ENCODE peak calls at places on chromosomes 6 and 20, in nine cellular contexts. One of them, this sample, is unnamed.

GRCh38 chr20:3777381-3777725 is 3.9 kb downstream of the SPEF1 start:
- DNase-seq in fibroblast of mammary gland: no peak
- DNase-seq in SJSA1: no peak
- DNase-seq in heart right ventricle: no peak
- DNase-seq in psoas muscle: no peak
- DNase-seq in cardiac fibroblast: no peak
- DNase-seq in retinal pigment epithelial cell: no peak
- DNase-seq in esophagus muscularis mucosa: no peak
- DNase-seq in cardiac muscle cell: no peak
- DNase-seq in this sample: no peak

GRCh38 chr6:47663462-47664216 is 34.7 kb upstream of the ADGRF4 start:
- DNase-seq in fibroblast of mammary gland: no peak
- DNase-seq in SJSA1: no peak
- DNase-seq in heart right ventricle: no peak
- DNase-seq in psoas muscle: no peak
- DNase-seq in cardiac fibroblast: no peak
- DNase-seq in retinal pigment epithelial cell: peak
- DNase-seq in esophagus muscularis mucosa: peak
- DNase-seq in cardiac muscle cell: no peak
- DNase-seq in this sample: peak

GRCh38 chr20:25058797-25059486 is 1.0 kb upstream of the ACSS1 start:
- DNase-seq in fibroblast of mammary gland: no peak
- DNase-seq in SJSA1: peak
- DNase-seq in heart right ventricle: no peak
- DNase-seq in psoas muscle: no peak
- DNase-seq in cardiac fibroblast: peak
- DNase-seq in retinal pigment epithelial cell: no peak
- DNase-seq in esophagus muscularis mucosa: no peak
- DNase-seq in cardiac muscle cell: no peak
- DNase-seq in this sample: peak

GRCh38 chr6:3749991-3750323 is 1.6 kb downstream of the PXDC1 start:
- DNase-seq in fibroblast of mammary gland: peak
- DNase-seq in SJSA1: peak
- DNase-seq in heart right ventricle: no peak
- DNase-seq in psoas muscle: peak
- DNase-seq in cardiac fibroblast: peak
- DNase-seq in retinal pigment epithelial cell: peak
- DNase-seq in esophagus muscularis mucosa: no peak
- DNase-seq in cardiac muscle cell: no peak
- DNase-seq in this sample: no peak

GRCh38 chr20:40562031-40562430 is 127.0 kb downstream of the MAFB start:
- DNase-seq in fibroblast of mammary gland: peak
- DNase-seq in SJSA1: no peak
- DNase-seq in heart right ventricle: no peak
- DNase-seq in psoas muscle: no peak
- DNase-seq in cardiac fibroblast: no peak
- DNase-seq in retinal pigment epithelial cell: no peak
- DNase-seq in esophagus muscularis mucosa: no peak
- DNase-seq in cardiac muscle cell: no peak
- DNase-seq in this sample: no peak

GRCh38 chr20:56573989-56574388 is 40.9 kb downstream of the FAM209B start:
- DNase-seq in fibroblast of mammary gland: no peak
- DNase-seq in SJSA1: no peak
- DNase-seq in heart right ventricle: no peak
- DNase-seq in psoas muscle: no peak
- DNase-seq in cardiac fibroblast: no peak
- DNase-seq in retinal pigment epithelial cell: no peak
- DNase-seq in esophagus muscularis mucosa: no peak
- DNase-seq in cardiac muscle cell: no peak
- DNase-seq in this sample: no peak

GRCh38 chr6:45956663-45957062 is 59.0 kb downstream of the CLIC5 start:
- DNase-seq in fibroblast of mammary gland: no peak
- DNase-seq in SJSA1: no peak
- DNase-seq in heart right ventricle: no peak
- DNase-seq in psoas muscle: no peak
- DNase-seq in cardiac fibroblast: no peak
- DNase-seq in retinal pigment epithelial cell: no peak
- DNase-seq in esophagus muscularis mucosa: no peak
- DNase-seq in cardiac muscle cell: no peak
- DNase-seq in this sample: no peak

GRCh38 chr6:76230711-76231110 is 158.2 kb upstream of the IMPG1 start:
- DNase-seq in fibroblast of mammary gland: no peak
- DNase-seq in SJSA1: no peak
- DNase-seq in heart right ventricle: no peak
- DNase-seq in psoas muscle: no peak
- DNase-seq in cardiac fibroblast: no peak
- DNase-seq in retinal pigment epithelial cell: no peak
- DNase-seq in esophagus muscularis mucosa: no peak
- DNase-seq in cardiac muscle cell: no peak
- DNase-seq in this sample: peak

GRCh38 chr6:106973841-106974336 is 640 bp downstream of the CD24 start:
- DNase-seq in fibroblast of mammary gland: no peak
- DNase-seq in SJSA1: no peak
- DNase-seq in heart right ventricle: no peak
- DNase-seq in psoas muscle: no peak
- DNase-seq in cardiac fibroblast: no peak
- DNase-seq in retinal pigment epithelial cell: no peak
- DNase-seq in esophagus muscularis mucosa: no peak
- DNase-seq in cardiac muscle cell: peak
- DNase-seq in this sample: no peak

GRCh38 chr20:57159945-57160610 is 106.4 kb downstream of the BMP7 start:
- DNase-seq in fibroblast of mammary gland: no peak
- DNase-seq in SJSA1: no peak
- DNase-seq in heart right ventricle: no peak
- DNase-seq in psoas muscle: no peak
- DNase-seq in cardiac fibroblast: no peak
- DNase-seq in retinal pigment epithelial cell: no peak
- DNase-seq in esophagus muscularis mucosa: no peak
- DNase-seq in cardiac muscle cell: no peak
- DNase-seq in this sample: no peak

GRCh38 chr20:57470212-57470522 is 54.8 kb downstream of the CTCFL start:
- DNase-seq in fibroblast of mammary gland: no peak
- DNase-seq in SJSA1: no peak
- DNase-seq in heart right ventricle: no peak
- DNase-seq in psoas muscle: no peak
- DNase-seq in cardiac fibroblast: no peak
- DNase-seq in retinal pigment epithelial cell: no peak
- DNase-seq in esophagus muscularis mucosa: no peak
- DNase-seq in cardiac muscle cell: peak
- DNase-seq in this sample: no peak

DNA sequence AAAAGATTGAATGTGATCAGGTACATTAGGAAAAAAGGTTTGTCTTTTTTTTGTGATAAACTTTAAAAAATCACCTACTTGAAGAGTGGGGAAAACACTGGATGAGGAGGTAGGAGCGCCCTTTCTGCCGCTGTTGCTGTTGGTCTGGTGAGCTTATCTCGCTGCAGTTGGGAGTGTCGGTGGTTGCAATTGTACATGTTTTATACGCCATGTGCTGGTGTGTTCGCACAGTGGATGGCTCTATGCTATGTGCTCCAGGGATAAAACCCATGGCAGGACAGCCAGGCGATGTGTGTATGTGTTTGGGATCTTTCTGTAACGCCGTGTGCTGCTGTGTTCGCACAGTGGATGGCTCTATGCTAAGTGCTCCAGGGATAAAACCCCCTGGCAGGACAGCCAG is 1.7 kb downstream of the SLC22A3 start:
- DNase-seq in fibroblast of mammary gland: no peak
- DNase-seq in SJSA1: no peak
- DNase-seq in heart right ventricle: no peak
- DNase-seq in psoas muscle: no peak
- DNase-seq in cardiac fibroblast: no peak
- DNase-seq in retinal pigment epithelial cell: no peak
- DNase-seq in esophagus muscularis mucosa: no peak
- DNase-seq in cardiac muscle cell: no peak
- DNase-seq in this sample: no peak
- H3K4me3 ChIP-seq in fibroblast of mammary gland: no peak
- H3K4me3 ChIP-seq in SJSA1: no peak
- H3K4me3 ChIP-seq in heart right ventricle: no peak
- H3K4me3 ChIP-seq in psoas muscle: peak
- H3K4me3 ChIP-seq in cardiac fibroblast: peak
- H3K4me3 ChIP-seq in retinal pigment epithelial cell: peak
- H3K4me3 ChIP-seq in esophagus muscularis mucosa: peak
- H3K4me3 ChIP-seq in cardiac muscle cell: no peak
- H3K4me3 ChIP-seq in this sample: no peak

GRCh38 chr20:8608470-8608869 is 460.4 kb upstream of the PLCB4 start:
- DNase-seq in fibroblast of mammary gland: no peak
- DNase-seq in SJSA1: no peak
- DNase-seq in heart right ventricle: no peak
- DNase-seq in psoas muscle: no peak
- DNase-seq in cardiac fibroblast: no peak
- DNase-seq in retinal pigment epithelial cell: no peak
- DNase-seq in esophagus muscularis mucosa: no peak
- DNase-seq in cardiac muscle cell: no peak
- DNase-seq in this sample: no peak

GRCh38 chr20:8601542-8601912 is 467.4 kb upstream of the PLCB4 start:
- DNase-seq in fibroblast of mammary gland: no peak
- DNase-seq in SJSA1: no peak
- DNase-seq in heart right ventricle: no peak
- DNase-seq in psoas muscle: no peak
- DNase-seq in cardiac fibroblast: no peak
- DNase-seq in retinal pigment epithelial cell: no peak
- DNase-seq in esophagus muscularis mucosa: no peak
- DNase-seq in cardiac muscle cell: no peak
- DNase-seq in this sample: no peak

DNA sequence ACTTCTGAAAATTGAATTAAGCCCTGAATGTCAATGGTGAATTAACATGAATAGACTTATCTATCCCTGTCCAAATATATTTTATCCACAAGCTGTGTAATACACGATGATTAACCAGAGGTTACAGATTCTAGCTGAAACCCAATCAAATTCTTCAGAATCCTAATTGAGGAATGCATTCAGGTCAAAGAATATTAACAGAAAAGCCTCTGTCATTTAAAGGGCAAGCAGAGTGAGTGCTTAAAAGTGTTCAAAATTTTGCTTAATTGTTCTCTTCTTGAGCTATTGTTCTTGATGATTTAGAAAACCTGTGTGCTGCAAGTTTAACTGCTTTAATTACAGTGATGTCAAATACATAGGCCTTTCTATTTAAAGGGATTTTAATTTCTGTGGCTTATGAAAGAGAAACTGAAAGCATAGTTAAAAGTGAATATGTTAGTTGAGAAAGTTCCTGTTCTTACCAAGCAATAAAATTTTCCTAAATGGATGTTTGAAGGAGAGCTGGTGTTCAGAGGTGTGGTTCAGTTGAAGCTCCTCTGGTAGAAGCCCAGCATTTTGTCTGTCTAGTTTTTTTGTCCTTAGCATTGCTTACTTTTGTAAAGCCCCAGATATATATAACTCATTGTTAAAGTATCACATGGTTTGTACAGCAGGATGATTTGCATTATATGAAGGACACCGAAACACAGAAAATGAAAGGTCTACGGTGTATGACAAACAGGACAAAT is 466.3 kb upstream of the PLCB4 start:
- DNase-seq in fibroblast of mammary gland: no peak
- DNase-seq in SJSA1: peak
- DNase-seq in heart right ventricle: no peak
- DNase-seq in psoas muscle: no peak
- DNase-seq in cardiac fibroblast: peak
- DNase-seq in retinal pigment epithelial cell: no peak
- DNase-seq in esophagus muscularis mucosa: no peak
- DNase-seq in cardiac muscle cell: no peak
- DNase-seq in this sample: no peak
- H3K4me3 ChIP-seq in fibroblast of mammary gland: no peak
- H3K4me3 ChIP-seq in SJSA1: no peak
- H3K4me3 ChIP-seq in heart right ventricle: no peak
- H3K4me3 ChIP-seq in psoas muscle: no peak
- H3K4me3 ChIP-seq in cardiac fibroblast: no peak
- H3K4me3 ChIP-seq in retinal pigment epithelial cell: no peak
- H3K4me3 ChIP-seq in esophagus muscularis mucosa: peak
- H3K4me3 ChIP-seq in cardiac muscle cell: no peak
- H3K4me3 ChIP-seq in this sample: no peak

DNA sequence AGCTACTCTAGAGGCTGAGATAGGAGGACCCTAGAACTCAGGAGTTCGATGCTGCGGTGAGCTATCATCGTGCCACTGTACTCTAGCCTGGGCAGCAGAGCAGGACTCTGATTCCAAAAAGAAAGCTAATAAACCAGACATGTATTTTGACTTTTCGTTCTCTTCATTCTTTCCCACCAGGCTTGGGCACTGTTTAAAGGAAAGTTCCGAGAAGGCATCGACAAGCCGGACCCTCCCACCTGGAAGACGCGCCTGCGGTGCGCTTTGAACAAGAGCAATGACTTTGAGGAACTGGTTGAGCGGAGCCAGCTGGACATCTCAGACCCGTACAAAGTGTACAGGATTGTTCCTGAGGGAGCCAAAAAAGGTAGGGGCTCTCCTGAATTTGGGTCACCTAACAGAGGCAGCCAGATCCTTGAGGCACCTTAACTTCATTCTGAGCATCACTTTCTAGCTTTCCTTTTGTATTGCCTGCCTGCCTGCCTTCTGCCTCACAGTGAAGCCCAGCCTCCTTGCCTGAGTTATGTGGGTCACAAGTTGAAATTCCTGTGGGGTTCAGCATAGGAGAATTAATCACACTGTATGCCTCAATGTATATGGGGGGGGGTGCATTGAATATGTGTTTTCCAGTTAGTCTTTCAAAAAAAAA is 3.2 kb downstream of the IRF4 start:
- DNase-seq in fibroblast of mammary gland: no peak
- DNase-seq in SJSA1: no peak
- DNase-seq in heart right ventricle: no peak
- DNase-seq in psoas muscle: no peak
- DNase-seq in cardiac fibroblast: no peak
- DNase-seq in retinal pigment epithelial cell: no peak
- DNase-seq in esophagus muscularis mucosa: no peak
- DNase-seq in cardiac muscle cell: no peak
- DNase-seq in this sample: no peak
- H3K4me3 ChIP-seq in fibroblast of mammary gland: no peak
- H3K4me3 ChIP-seq in SJSA1: no peak
- H3K4me3 ChIP-seq in heart right ventricle: no peak
- H3K4me3 ChIP-seq in psoas muscle: no peak
- H3K4me3 ChIP-seq in cardiac fibroblast: no peak
- H3K4me3 ChIP-seq in retinal pigment epithelial cell: no peak
- H3K4me3 ChIP-seq in esophagus muscularis mucosa: no peak
- H3K4me3 ChIP-seq in cardiac muscle cell: no peak
- H3K4me3 ChIP-seq in this sample: no peak

DNA sequence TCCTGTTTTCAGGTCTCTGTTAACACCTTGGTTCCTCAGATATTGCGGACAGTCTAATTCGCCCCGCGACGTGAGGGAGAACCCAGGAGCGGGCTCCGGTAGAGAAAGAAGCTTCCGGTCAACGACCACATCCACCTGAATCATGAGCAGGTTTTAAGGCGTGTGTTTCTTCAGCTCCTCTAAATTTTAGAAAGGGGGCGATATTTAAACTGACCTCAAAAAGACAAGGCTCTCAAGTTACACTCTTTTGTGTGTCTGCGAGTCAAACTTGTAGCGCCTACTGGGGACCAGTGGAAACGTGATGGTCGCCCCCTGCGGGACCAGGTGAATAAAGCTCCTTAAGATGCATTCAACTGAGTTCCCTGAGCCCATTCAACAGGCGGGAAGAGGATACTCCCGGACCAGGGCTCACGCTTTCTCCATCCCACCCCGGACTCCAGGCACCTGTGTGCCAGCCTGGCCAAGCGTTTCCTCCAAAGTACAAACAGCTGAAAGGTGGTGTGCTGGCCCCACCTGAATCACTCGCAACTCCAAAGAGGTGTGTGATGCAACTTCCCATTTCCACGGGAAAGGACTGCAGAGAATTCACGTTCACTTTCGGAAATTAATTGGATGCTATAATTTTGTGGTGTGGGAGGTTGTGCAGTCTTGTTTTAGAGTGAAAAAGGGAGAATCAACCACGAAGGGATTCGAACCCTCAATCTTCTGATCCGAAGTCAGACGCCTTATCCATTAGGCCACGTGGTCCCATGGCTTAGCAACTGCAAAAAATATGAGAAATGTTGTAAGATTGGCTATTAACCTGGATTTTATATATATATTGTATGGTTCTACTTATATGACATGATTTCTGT is 17.0 kb downstream of the GPX5 start:
- DNase-seq in fibroblast of mammary gland: peak
- DNase-seq in SJSA1: peak
- DNase-seq in heart right ventricle: no peak
- DNase-seq in psoas muscle: no peak
- DNase-seq in cardiac fibroblast: peak
- DNase-seq in retinal pigment epithelial cell: no peak
- DNase-seq in esophagus muscularis mucosa: no peak
- DNase-seq in cardiac muscle cell: peak
- DNase-seq in this sample: peak
- H3K4me3 ChIP-seq in fibroblast of mammary gland: peak
- H3K4me3 ChIP-seq in SJSA1: no peak
- H3K4me3 ChIP-seq in heart right ventricle: no peak
- H3K4me3 ChIP-seq in psoas muscle: peak
- H3K4me3 ChIP-seq in cardiac fibroblast: no peak
- H3K4me3 ChIP-seq in retinal pigment epithelial cell: peak
- H3K4me3 ChIP-seq in esophagus muscularis mucosa: peak
- H3K4me3 ChIP-seq in cardiac muscle cell: peak
- H3K4me3 ChIP-seq in this sample: peak